ENCODE peak calls at places on chromosomes 6 and 20, in four cellular contexts. One of them, this sample, is unnamed.
A peak's percentile ranks its signal among the peaks of the same experiment; 100 is the strongest.

GRCh38 chr6:15994814-15995459 is 133.9 kb upstream of the MYLIP start:
- DNase-seq in H9: no peak
- DNase-seq in CD8-positive, alpha-beta T cell: no peak
- DNase-seq in Peyer's patch: no peak
- DNase-seq in this sample: no peak

GRCh38 chr6:142372348-142372747 is 70.5 kb downstream of the ADGRG6 start:
- DNase-seq in H9: no peak
- DNase-seq in CD8-positive, alpha-beta T cell: no peak
- DNase-seq in Peyer's patch: no peak
- DNase-seq in this sample: no peak

GRCh38 chr6:97437087-97437486 is 154.1 kb upstream of the MMS22L start:
- DNase-seq in H9: no peak
- DNase-seq in CD8-positive, alpha-beta T cell: no peak
- DNase-seq in Peyer's patch: no peak
- DNase-seq in this sample: no peak

GRCh38 chr6:37696841-37697735 is 595 bp downstream of the MDGA1 start:
- DNase-seq in H9: no peak
- DNase-seq in CD8-positive, alpha-beta T cell: peak; percentile 44
- DNase-seq in Peyer's patch: peak; percentile 28
- DNase-seq in this sample: no peak

GRCh38 chr6:62669831-62670230 is 383.8 kb upstream of the KHDRBS2 start:
- DNase-seq in H9: no peak
- DNase-seq in CD8-positive, alpha-beta T cell: no peak
- DNase-seq in Peyer's patch: no peak
- DNase-seq in this sample: no peak

GRCh38 chr6:151757506-151757955 is 50.0 kb upstream of the ESR1 start:
- DNase-seq in H9: no peak
- DNase-seq in CD8-positive, alpha-beta T cell: no peak
- DNase-seq in Peyer's patch: no peak
- DNase-seq in this sample: no peak

GRCh38 chr6:112237066-112237465 is 17.3 kb downstream of the LAMA4 start:
- DNase-seq in H9: no peak
- DNase-seq in CD8-positive, alpha-beta T cell: no peak
- DNase-seq in Peyer's patch: no peak
- DNase-seq in this sample: no peak

GRCh38 chr6:75115501-75115900 is 90.4 kb downstream of the COL12A1 start:
- DNase-seq in H9: no peak
- DNase-seq in CD8-positive, alpha-beta T cell: no peak
- DNase-seq in Peyer's patch: no peak
- DNase-seq in this sample: no peak

GRCh38 chr6:5747379-5747778 is 259.3 kb downstream of the NRN1 start:
- DNase-seq in H9: no peak
- DNase-seq in CD8-positive, alpha-beta T cell: no peak
- DNase-seq in Peyer's patch: no peak
- DNase-seq in this sample: no peak

GRCh38 chr20:1624811-1625690 is 5.2 kb upstream of the SIRPB1 start:
- DNase-seq in H9: no peak
- DNase-seq in CD8-positive, alpha-beta T cell: no peak
- DNase-seq in Peyer's patch: no peak
- DNase-seq in this sample: no peak

GRCh38 chr20:62141397-62142251 is 1.6 kb downstream of the PSMA7 start:
- DNase-seq in H9: no peak
- DNase-seq in CD8-positive, alpha-beta T cell: peak; percentile 78
- DNase-seq in Peyer's patch: no peak
- DNase-seq in this sample: no peak

GRCh38 chr20:57476073-57476526 is 48.8 kb downstream of the CTCFL start:
- DNase-seq in H9: no peak
- DNase-seq in CD8-positive, alpha-beta T cell: no peak
- DNase-seq in Peyer's patch: no peak
- DNase-seq in this sample: peak; percentile 48

GRCh38 chr6:107585815-107586435 is 96.0 kb downstream of the SOBP start:
- DNase-seq in H9: no peak
- DNase-seq in CD8-positive, alpha-beta T cell: no peak
- DNase-seq in Peyer's patch: no peak
- DNase-seq in this sample: no peak

GRCh38 chr6:3848380-3848779 is 793 bp upstream of the FAM50B start:
- DNase-seq in H9: no peak
- DNase-seq in CD8-positive, alpha-beta T cell: no peak
- DNase-seq in Peyer's patch: no peak
- DNase-seq in this sample: no peak

GRCh38 chr6:64681416-64682160 is 1025.4 kb downstream of the EYS start:
- DNase-seq in H9: no peak
- DNase-seq in CD8-positive, alpha-beta T cell: no peak
- DNase-seq in Peyer's patch: no peak
- DNase-seq in this sample: no peak

GRCh38 chr6:147204060-147204785 is at the start of gene STXBP5:
- DNase-seq in H9: peak; percentile 59
- DNase-seq in CD8-positive, alpha-beta T cell: peak; percentile 50
- DNase-seq in Peyer's patch: peak; percentile 58
- DNase-seq in this sample: peak; percentile 76

GRCh38 chr20:9119776-9120175 is 50.9 kb downstream of the PLCB4 start:
- DNase-seq in H9: no peak
- DNase-seq in CD8-positive, alpha-beta T cell: no peak
- DNase-seq in Peyer's patch: no peak
- DNase-seq in this sample: no peak

GRCh38 chr6:87396595-87397392 is 11.0 kb upstream of the CFAP206 start:
- DNase-seq in H9: no peak
- DNase-seq in CD8-positive, alpha-beta T cell: no peak
- DNase-seq in Peyer's patch: no peak
- DNase-seq in this sample: no peak

GRCh38 chr6:13695217-13695616 is 16.4 kb downstream of the RANBP9 start:
- DNase-seq in H9: no peak
- DNase-seq in CD8-positive, alpha-beta T cell: no peak
- DNase-seq in Peyer's patch: no peak
- DNase-seq in this sample: no peak

GRCh38 chr6:404685-405423 is 13.3 kb downstream of the IRF4 start:
- DNase-seq in H9: no peak
- DNase-seq in CD8-positive, alpha-beta T cell: no peak
- DNase-seq in Peyer's patch: peak; percentile 70
- DNase-seq in this sample: no peak

GRCh38 chr6:140494321-140495085 is 1120.1 kb upstream of the CITED2 start:
- DNase-seq in H9: no peak
- DNase-seq in CD8-positive, alpha-beta T cell: no peak
- DNase-seq in Peyer's patch: no peak
- DNase-seq in this sample: no peak

GRCh38 chr6:151330130-151330715 is 61.1 kb downstream of the ZBTB2 start:
- DNase-seq in H9: no peak
- DNase-seq in CD8-positive, alpha-beta T cell: no peak
- DNase-seq in Peyer's patch: no peak
- DNase-seq in this sample: no peak

GRCh38 chr20:1827974-1828785 is 67.0 kb upstream of the SIRPA start:
- DNase-seq in H9: no peak
- DNase-seq in CD8-positive, alpha-beta T cell: no peak
- DNase-seq in Peyer's patch: no peak
- DNase-seq in this sample: no peak

GRCh38 chr6:141700836-141701235 is 431.9 kb upstream of the GJE1 start:
- DNase-seq in H9: no peak
- DNase-seq in CD8-positive, alpha-beta T cell: no peak
- DNase-seq in Peyer's patch: no peak
- DNase-seq in this sample: no peak

GRCh38 chr6:119856136-119856535 is 506.6 kb upstream of the MAN1A1 start:
- DNase-seq in H9: no peak
- DNase-seq in CD8-positive, alpha-beta T cell: no peak
- DNase-seq in Peyer's patch: no peak
- DNase-seq in this sample: no peak

GRCh38 chr6:138803914-138804313 is 8.0 kb downstream of the ECT2L start:
- DNase-seq in H9: no peak
- DNase-seq in CD8-positive, alpha-beta T cell: no peak
- DNase-seq in Peyer's patch: no peak
- DNase-seq in this sample: no peak

GRCh38 chr6:168675375-168675774 is 234.4 kb downstream of the SMOC2 start:
- DNase-seq in H9: no peak
- DNase-seq in CD8-positive, alpha-beta T cell: no peak
- DNase-seq in Peyer's patch: no peak
- DNase-seq in this sample: no peak

GRCh38 chr6:30787954-30788353 is 43.6 kb upstream of the IER3 start:
- DNase-seq in H9: no peak
- DNase-seq in CD8-positive, alpha-beta T cell: no peak
- DNase-seq in Peyer's patch: no peak
- DNase-seq in this sample: peak; percentile 36
- H3K27ac ChIP-seq in H9: no peak overlapping the region
- H3K27ac ChIP-seq in CD8-positive, alpha-beta T cell: no peak overlapping the region
- H3K27ac ChIP-seq in Peyer's patch: no peak overlapping the region
- H3K27ac ChIP-seq in this sample: no peak overlapping the region

GRCh38 chr6:33812669-33813068 is 8.9 kb upstream of the MLN start:
- DNase-seq in H9: peak; percentile 89
- DNase-seq in CD8-positive, alpha-beta T cell: no peak
- DNase-seq in Peyer's patch: no peak
- DNase-seq in this sample: no peak
- TF ChIP-seq CTCF in H9: peak; percentile 50
- TF ChIP-seq CTCF in CD8-positive, alpha-beta T cell: no peak
- TF ChIP-seq CTCF in Peyer's patch: no peak
- TF ChIP-seq CTCF in this sample: no peak

GRCh38 chr6:126152346-126152745 is 166.0 kb downstream of the TRMT11 start:
- DNase-seq in H9: no peak
- DNase-seq in CD8-positive, alpha-beta T cell: no peak
- DNase-seq in Peyer's patch: no peak
- DNase-seq in this sample: no peak

GRCh38 chr6:126153661-126154060 is 167.3 kb downstream of the TRMT11 start:
- DNase-seq in H9: no peak
- DNase-seq in CD8-positive, alpha-beta T cell: no peak
- DNase-seq in Peyer's patch: no peak
- DNase-seq in this sample: no peak

GRCh38 chr6:126147416-126147815 is 161.1 kb downstream of the TRMT11 start:
- DNase-seq in H9: no peak
- DNase-seq in CD8-positive, alpha-beta T cell: no peak
- DNase-seq in Peyer's patch: no peak
- DNase-seq in this sample: no peak

GRCh38 chr6:126145386-126145785 is 159.0 kb downstream of the TRMT11 start:
- DNase-seq in H9: no peak
- DNase-seq in CD8-positive, alpha-beta T cell: no peak
- DNase-seq in Peyer's patch: no peak
- DNase-seq in this sample: no peak

GRCh38 chr6:126148853-126149252 is 162.5 kb downstream of the TRMT11 start:
- DNase-seq in H9: no peak
- DNase-seq in CD8-positive, alpha-beta T cell: no peak
- DNase-seq in Peyer's patch: no peak
- DNase-seq in this sample: no peak
- H3K9me3 ChIP-seq in H9: no peaks in the 10 kb centered on the region
- H3K9me3 ChIP-seq in CD8-positive, alpha-beta T cell: no peaks in the 10 kb centered on the region
- H3K9me3 ChIP-seq in Peyer's patch: no peaks in the 10 kb centered on the region
- H3K9me3 ChIP-seq in this sample: no peaks in the 10 kb centered on the region

DNA sequence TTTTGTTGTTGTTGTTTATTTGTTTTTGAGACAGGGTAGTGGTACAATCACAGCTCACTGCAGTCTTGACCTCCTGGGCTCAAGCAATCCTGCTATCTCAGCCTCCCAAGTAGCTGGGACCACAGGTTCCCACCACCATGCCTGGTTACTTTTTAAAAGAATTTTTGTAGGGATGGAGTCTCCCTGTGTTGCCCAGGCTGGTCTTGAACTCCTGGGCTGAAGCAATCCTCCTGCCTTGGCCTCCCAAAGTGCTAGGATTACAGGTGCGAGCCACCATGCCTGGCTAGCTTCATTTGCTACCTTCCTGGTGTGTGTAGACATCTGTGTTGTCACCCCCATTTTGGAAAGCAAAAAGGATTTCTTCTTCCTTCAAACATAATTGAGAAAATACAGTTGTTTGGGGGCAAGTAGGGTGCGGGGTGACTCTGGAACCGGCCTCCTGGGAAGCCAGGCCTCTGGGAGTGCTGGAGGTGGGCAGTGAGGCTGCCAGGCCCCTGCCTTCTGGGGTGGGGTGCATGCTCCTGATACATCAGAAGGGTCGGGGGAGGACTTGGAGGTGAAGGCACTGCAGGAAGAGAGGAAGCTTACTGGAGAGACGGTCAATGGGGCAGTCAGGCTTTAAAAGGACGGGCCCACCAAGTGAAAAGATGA is 28.4 kb downstream of the SYNJ2 start:
- DNase-seq in H9: no peak
- DNase-seq in CD8-positive, alpha-beta T cell: no peak
- DNase-seq in Peyer's patch: no peak
- DNase-seq in this sample: peak; percentile 16
- H3K27ac ChIP-seq in H9: no peak overlapping the region
- H3K27ac ChIP-seq in CD8-positive, alpha-beta T cell: no peak overlapping the region
- H3K27ac ChIP-seq in Peyer's patch: no peak overlapping the region
- H3K27ac ChIP-seq in this sample: peak overlapping the region; percentile 16

GRCh38 chr6:159877256-159877808 is 13.5 kb upstream of the MAS1 start:
- DNase-seq in H9: no peak
- DNase-seq in CD8-positive, alpha-beta T cell: no peak
- DNase-seq in Peyer's patch: no peak
- DNase-seq in this sample: no peak
- TF ChIP-seq CTCF in H9: no peak
- TF ChIP-seq CTCF in CD8-positive, alpha-beta T cell: no peak
- TF ChIP-seq CTCF in Peyer's patch: no peak
- TF ChIP-seq CTCF in this sample: no peak

GRCh38 chr20:41600926-41601631 is 17.1 kb downstream of the CHD6 start:
- DNase-seq in H9: no peak
- DNase-seq in CD8-positive, alpha-beta T cell: no peak
- DNase-seq in Peyer's patch: no peak
- DNase-seq in this sample: no peak

GRCh38 chr20:41598719-41599118 is 19.5 kb downstream of the CHD6 start:
- DNase-seq in H9: no peak
- DNase-seq in CD8-positive, alpha-beta T cell: no peak
- DNase-seq in Peyer's patch: no peak
- DNase-seq in this sample: no peak

GRCh38 chr20:41604002-41604401 is 14.2 kb downstream of the CHD6 start:
- DNase-seq in H9: no peak
- DNase-seq in CD8-positive, alpha-beta T cell: no peak
- DNase-seq in Peyer's patch: no peak
- DNase-seq in this sample: no peak

GRCh38 chr20:41601742-41602141 is 16.4 kb downstream of the CHD6 start:
- DNase-seq in H9: no peak
- DNase-seq in CD8-positive, alpha-beta T cell: no peak
- DNase-seq in Peyer's patch: no peak
- DNase-seq in this sample: no peak

GRCh38 chr20:41599699-41600104 is 18.5 kb downstream of the CHD6 start:
- DNase-seq in H9: no peak
- DNase-seq in CD8-positive, alpha-beta T cell: no peak
- DNase-seq in Peyer's patch: no peak
- DNase-seq in this sample: no peak
- H3K9me3 ChIP-seq in H9: peaks cover 21% of the 10 kb centered on the region
- H3K9me3 ChIP-seq in CD8-positive, alpha-beta T cell: peaks cover 22% of the 10 kb centered on the region
- H3K9me3 ChIP-seq in Peyer's patch: peaks cover 16% of the 10 kb centered on the region
- H3K9me3 ChIP-seq in this sample: peaks cover 21% of the 10 kb centered on the region